ENCODE peak calls at places on chromosomes 7 and 10, in nine cellular contexts. V is NCI-H1092 treated with DMSO at 0.1 percent for 48 hours; J is stimulated activated CD8-positive, alpha-beta memory T cell treated with anti-CD3 and anti-CD28 coated beads, Interleukin-2, amount 100 ng/mL, for 48 hours; B is stimulated activated CD4-positive, alpha-beta T cell treated with anti-CD3 and anti-CD28 coated beads, Interleukin-2, amount 100 ng/mL, for 24 hours; Q is activated CD4-positive, alpha-beta T cell treated with anti-CD3 and anti-CD28 coated beads for 48 hours; C is fibroblast of the aortic adventitia; T is small intestine; M is transverse colon; N is effector memory CD8-positive, alpha-beta T cell. G is an unnamed sample.

GRCh38 chr10:88944813-88945212 is 7.8 kb downstream of the ACTA2 start:
- DNase-seq in Q (no peak), N (no peak), T (no peak), C (no peak), J (no peak), V (no peak), M (no peak), B (no peak), G (no peak)

GRCh38 chr10:79007037-79007842 is 61.5 kb upstream of the ZMIZ1 start:
- DNase-seq in V (no peak), N (no peak), C (peak; percentile 28), T (no peak), M (no peak), Q (no peak), B (no peak), J (no peak), G (no peak)

GRCh38 chr10:14208231-14208630 is 122.5 kb downstream of the FRMD4A start:
- DNase-seq in B (no peak), C (no peak), J (no peak), N (no peak), T (no peak), V (no peak), Q (no peak), M (no peak), G (no peak)

GRCh38 chr7:5596046-5596895 is 172.6 kb upstream of the TNRC18 start:
- DNase-seq in Q (peak; percentile 89), M (peak; percentile 67), V (no peak), C (peak; percentile 92), N (peak; percentile 30), B (peak; percentile 79), T (no peak), J (peak; percentile 76), G (peak; percentile 92)

GRCh38 chr7:12684733-12685132 is 2.7 kb upstream of the ARL4A start:
- DNase-seq in T (no peak), V (no peak), C (no peak), N (no peak), B (no peak), M (no peak), J (no peak), Q (no peak), G (no peak)

GRCh38 chr7:97680622-97681021 is 51.3 kb upstream of the TAC1 start:
- DNase-seq in Q (no peak), N (no peak), M (no peak), B (no peak), T (no peak), V (no peak), J (no peak), C (no peak), G (no peak)

GRCh38 chr10:102644066-102644645 is at the start of gene TRIM8:
- DNase-seq in J (peak; percentile 35), Q (peak; percentile 73), M (peak; percentile 69), T (peak; percentile 88), C (no peak), N (peak; percentile 46), B (peak; percentile 62), V (peak; percentile 41), G (no peak)

GRCh38 chr10:124743188-124744046 is 761 bp downstream of the FAM53B start:
- DNase-seq in T (no peak), M (no peak), B (no peak), N (no peak), J (no peak), V (no peak), Q (peak; percentile 42), C (no peak), G (no peak)

GRCh38 chr10:127552446-127552845 is 3.3 kb downstream of the NPS start:
- DNase-seq in J (no peak), V (no peak), B (no peak), N (no peak), Q (no peak), C (no peak), T (no peak), M (no peak), G (no peak)

GRCh38 chr7:128774921-128775320 is 673 bp downstream of the OPN1SW start:
- DNase-seq in M (no peak), J (no peak), N (no peak), V (no peak), T (no peak), Q (no peak), B (no peak), C (no peak), G (no peak)

G was measured in ureter.